ENCODE peak calls at places on chromosomes 16 and 17, in four cellular contexts. L is cardiac muscle cell, E is fibroblast of the aortic adventitia, O is MM.1S. K is an unnamed sample.

GRCh38 chr16:4240624-4241023 is 1.3 kb downstream of the SRL start:
- DNase-seq in L (peak; percentile 91), E (no peak), O (no peak), K (no peak)

GRCh38 chr17:59853168-59853918 is 39.4 kb downstream of the TUBD1 start:
- DNase-seq in L (no peak), E (peak; percentile 80), O (peak; percentile 86), K (peak; percentile 84)

GRCh38 chr16:26860506-26860905 is 206.2 kb upstream of the C16orf82 start:
- DNase-seq in L (no peak), E (no peak), O (no peak), K (no peak)

GRCh38 chr17:51559778-51560177 is 299.4 kb downstream of the UTP18 start:
- DNase-seq in L (no peak), E (no peak), O (no peak), K (no peak)

GRCh38 chr16:88951501-88951900 is 25.5 kb downstream of the CBFA2T3 start:
- DNase-seq in L (no peak), E (no peak), O (no peak), K (no peak)

GRCh38 chr16:85498607-85499006 is 114.5 kb upstream of the GSE1 start:
- DNase-seq in L (no peak), E (no peak), O (peak; percentile 89), K (no peak)

GRCh38 chr17:61340431-61340830 is 59.2 kb upstream of the TBX2 start:
- DNase-seq in L (no peak), E (no peak), O (no peak), K (no peak)

GRCh38 chr16:78579020-78579419 is 479.6 kb downstream of the WWOX start:
- DNase-seq in L (no peak), E (no peak), O (no peak), K (no peak)

GRCh38 chr17:20114466-20114865 is 105.3 kb downstream of the SPECC1 start:
- DNase-seq in L (no peak), E (no peak), O (no peak), K (no peak)

GRCh38 chr16:58027341-58028167 is 2.0 kb downstream of the MMP15 start:
- DNase-seq in L (peak; percentile 84), E (no peak), O (no peak), K (no peak)

GRCh38 chr16:58198022-58198683 is at the start of gene CSNK2A2:
- DNase-seq in L (peak; percentile 90), E (peak; percentile 60), O (peak; percentile 75), K (peak; percentile 62)

GRCh38 chr16:84879569-84880487 is 60.0 kb downstream of the CRISPLD2 start:
- DNase-seq in L (no peak), E (peak; percentile 18), O (no peak), K (no peak)

GRCh38 chr17:61345825-61346628 is 53.6 kb upstream of the TBX2 start:
- DNase-seq in L (no peak), E (no peak), O (no peak), K (no peak)

GRCh38 chr17:7025240-7025639 is 2.4 kb downstream of the BCL6B start:
- DNase-seq in L (no peak), E (no peak), O (no peak), K (no peak)

GRCh38 chr17:73335591-73336503 is 24.0 kb upstream of the CDC42EP4 start:
- DNase-seq in L (no peak), E (no peak), O (no peak), K (no peak)

GRCh38 chr17:19460695-19461094 is 49.7 kb downstream of the RNF112 start:
- DNase-seq in L (no peak), E (peak; percentile 54), O (no peak), K (no peak)

GRCh38 chr16:55575621-55576020 is 9.1 kb downstream of the CAPNS2 start:
- DNase-seq in L (no peak), E (no peak), O (no peak), K (no peak)

GRCh38 chr16:17225551-17225950 is 245.2 kb downstream of the XYLT1 start:
- DNase-seq in L (no peak), E (peak; percentile 47), O (no peak), K (no peak)

GRCh38 chr16:60074378-60074777 is 1340.3 kb upstream of the GOT2 start:
- DNase-seq in L (no peak), E (no peak), O (no peak), K (no peak)

GRCh38 chr16:87198328-87198731 is 118.9 kb downstream of the C16orf95 start:
- DNase-seq in L (no peak), E (no peak), O (no peak), K (no peak)

GRCh38 chr17:48549909-48550308 is 5.0 kb upstream of the HOXB2 start:
- DNase-seq in L (no peak), E (no peak), O (no peak), K (no peak)

GRCh38 chr17:3557768-3558583 is at the start of gene TRPV3:
- DNase-seq in L (no peak), E (peak; percentile 56), O (peak; percentile 88), K (peak; percentile 14)

GRCh38 chr16:4938683-4939030 is 1.7 kb upstream of the PPL start:
- DNase-seq in L (no peak), E (peak; percentile 50), O (no peak), K (peak; percentile 30)

GRCh38 chr16:54027126-54027922 is 259.3 kb downstream of the IRX3 start:
- DNase-seq in L (no peak), E (peak; percentile 87), O (no peak), K (peak; percentile 75)

GRCh38 chr17:36144981-36145729 is 31.3 kb downstream of the TBC1D3B start:
- DNase-seq in L (no peak), E (no peak), O (no peak), K (no peak)

GRCh38 chr16:84881702-84882521 is 62.1 kb downstream of the CRISPLD2 start:
- DNase-seq in L (no peak), E (peak; percentile 92), O (no peak), K (peak; percentile 87)

GRCh38 chr17:35566955-35567354 is 6.3 kb upstream of the SLFN14 start:
- DNase-seq in L (no peak), E (no peak), O (no peak), K (no peak)

GRCh38 chr17:56908061-56908542 is 5.7 kb downstream of the TRIM25 start:
- DNase-seq in L (no peak), E (no peak), O (peak; percentile 65), K (no peak)

GRCh38 chr17:59355695-59356323 is 24.4 kb downstream of the YPEL2 start:
- DNase-seq in L (no peak), E (no peak), O (no peak), K (no peak)

GRCh38 chr17:50272711-50273653 is 1.3 kb upstream of the TMEM92 start:
- DNase-seq in L (peak; percentile 78), E (peak; percentile 71), O (peak; percentile 39), K (peak; percentile 60)

GRCh38 chr17:79941088-79942010 is 94.3 kb downstream of the TBC1D16 start:
- DNase-seq in L (no peak), E (no peak), O (no peak), K (no peak)

GRCh38 chr17:72388765-72389473 is 268.1 kb downstream of the SOX9 start:
- DNase-seq in L (no peak), E (no peak), O (peak; percentile 93), K (no peak)

GRCh38 chr16:87437911-87438610 is 45.9 kb downstream of the MAP1LC3B start:
- DNase-seq in L (no peak), E (no peak), O (no peak), K (no peak)

GRCh38 chr16:68384293-68385255 is 63.7 kb downstream of the SMPD3 start:
- DNase-seq in L (peak; percentile 36), E (no peak), O (peak; percentile 87), K (no peak)

GRCh38 chr16:67264277-67264676 is 15.1 kb upstream of the PLEKHG4 start:
- DNase-seq in L (no peak), E (no peak), O (no peak), K (no peak)

GRCh38 chr17:65751263-65751662 is 189.8 kb upstream of the AXIN2 start:
- DNase-seq in L (no peak), E (no peak), O (no peak), K (no peak)

GRCh38 chr16:1512174-1512573 is 19.0 kb downstream of the TELO2 start:
- DNase-seq in L (no peak), E (no peak), O (no peak), K (no peak)

GRCh38 chr17:42311240-42312034 is 23.1 kb downstream of the STAT5A start:
- DNase-seq in L (peak; percentile 57), E (peak; percentile 93), O (no peak), K (peak; percentile 97)

GRCh38 chr16:80527297-80527696 is 13.5 kb upstream of the DYNLRB2 start:
- DNase-seq in L (peak; percentile 9), E (peak; percentile 11), O (peak; percentile 57), K (peak; percentile 20)
- TF ChIP-seq CTCF in L (peak; percentile 41), E (peak; percentile 50), O (peak; percentile 61), K (peak; percentile 67)

GRCh38 chr17:45241315-45242011 is 19.8 kb downstream of the FMNL1 start:
- DNase-seq in L (peak; percentile 49), E (no peak), O (no peak), K (no peak)
- H3K4me3 ChIP-seq in L (peak overlapping the region; percentile 43), E (no peak overlapping the region), O (no peak overlapping the region), K (no peak overlapping the region)

GRCh38 chr17:78316867-78317816 is 42.7 kb downstream of the SOCS3 start:
- DNase-seq in L (peak; percentile 42), E (peak; percentile 45), O (no peak), K (no peak)

GRCh38 chr17:78316115-78316866 is 43.6 kb downstream of the SOCS3 start:
- DNase-seq in L (no peak), E (no peak), O (no peak), K (no peak)

GRCh38 chr17:78313735-78314648 is 45.9 kb downstream of the SOCS3 start:
- DNase-seq in L (peak; percentile 69), E (peak; percentile 51), O (peak; percentile 74), K (peak; percentile 66)

GRCh38 chr17:78314683-78315354 is 45.1 kb downstream of the SOCS3 start:
- DNase-seq in L (no peak), E (no peak), O (no peak), K (no peak)

GRCh38 chr17:78315355-78316114 is 44.3 kb downstream of the SOCS3 start:
- DNase-seq in L (no peak), E (peak; percentile 92), O (no peak), K (peak; percentile 94)
- TF ChIP-seq CTCF in L (no peak), E (no peak), O (no peak), K (peak; percentile 11)

GRCh38 chr17:77609553-77610517 is 348.7 kb upstream of the TNRC6C start:
- DNase-seq in L (no peak), E (peak; percentile 28), O (peak; percentile 82), K (no peak)
- H3K4me3 ChIP-seq in L (no peak overlapping the region), E (no peak overlapping the region), O (peak overlapping the region; percentile 39), K (no peak overlapping the region)

DNA sequence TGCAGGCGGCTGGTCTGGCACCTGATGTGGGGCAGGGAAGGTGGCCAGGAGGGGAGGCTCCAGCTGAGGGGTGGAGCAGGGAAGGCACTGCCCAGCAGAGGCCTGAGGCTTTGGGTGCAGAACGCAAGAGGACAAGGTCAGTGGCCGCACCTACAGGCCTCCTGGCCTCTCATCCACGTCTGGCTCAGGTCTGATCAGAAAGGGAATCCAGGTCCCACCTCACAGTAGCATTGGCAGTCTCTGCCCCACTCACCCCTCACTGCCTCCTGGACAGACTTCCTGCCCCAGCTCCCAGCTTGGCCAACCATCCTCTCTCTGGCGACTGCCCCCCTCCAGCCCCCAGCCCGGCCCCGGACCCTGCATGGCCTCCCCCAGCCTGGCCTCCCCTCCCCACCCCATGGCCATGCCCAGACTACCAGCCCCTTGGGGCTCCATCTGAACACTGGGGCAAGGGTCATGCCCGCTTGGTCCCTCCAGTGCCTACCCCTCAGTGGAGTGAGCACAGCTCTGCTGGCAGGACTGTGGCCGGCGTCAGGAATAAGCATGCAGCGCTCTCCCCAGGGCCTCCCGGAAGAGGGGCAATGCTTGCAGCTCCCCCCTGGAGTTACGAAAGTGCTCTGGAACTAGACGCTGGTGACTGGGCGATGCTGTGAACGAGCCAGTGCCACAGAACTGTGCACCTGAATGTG is 4.6 kb downstream of the UTS2R start:
- DNase-seq in L (no peak), E (no peak), O (no peak), K (no peak)
- TF ChIP-seq CTCF in L (no peak), E (no peak), O (no peak), K (no peak)

GRCh38 chr17:64146418-64147109 is 16.6 kb upstream of the ERN1 start:
- DNase-seq in L (peak; percentile 77), E (peak; percentile 72), O (peak; percentile 36), K (peak; percentile 79)
- H3K4me3 ChIP-seq in L (peak overlapping the region; percentile 45), E (peak overlapping the region; percentile 87), O (peak overlapping the region; percentile 76), K (peak overlapping the region; percentile 89)

K was measured in cardiac fibroblast.